ENCODE peak calls at places on chromosomes 1 and 21, in six cellular contexts. One of them, this sample, is unnamed.

GRCh38 chr1:54955359-54955758 is 25.1 kb upstream of the TMEM61 start:
- DNase-seq in AG08396: no peak
- DNase-seq in LoVo: peak; percentile 76
- DNase-seq in left ventricle myocardium inferior: no peak
- DNase-seq in MCF 10A: peak; percentile 80
- DNase-seq in nephron progenitor cell: no peak
- DNase-seq in this sample: no peak

GRCh38 chr1:208445710-208446702 is 201.8 kb upstream of the PLXNA2 start:
- DNase-seq in AG08396: no peak
- DNase-seq in left ventricle myocardium inferior: no peak
- DNase-seq in LoVo: peak; percentile 2
- DNase-seq in MCF 10A: peak; percentile 31
- DNase-seq in nephron progenitor cell: no peak
- DNase-seq in this sample: no peak

GRCh38 chr21:37055271-37055855 is 17.5 kb downstream of the PIGP start:
- DNase-seq in LoVo: no peak
- DNase-seq in left ventricle myocardium inferior: no peak
- DNase-seq in AG08396: no peak
- DNase-seq in MCF 10A: no peak
- DNase-seq in nephron progenitor cell: no peak
- DNase-seq in this sample: no peak

GRCh38 chr1:92754000-92754787 is 30.7 kb downstream of the EVI5 start:
- DNase-seq in MCF 10A: no peak
- DNase-seq in left ventricle myocardium inferior: no peak
- DNase-seq in nephron progenitor cell: no peak
- DNase-seq in AG08396: peak; percentile 43
- DNase-seq in LoVo: no peak
- DNase-seq in this sample: no peak

GRCh38 chr1:195745170-195746009 is 862.9 kb downstream of the KCNT2 start:
- DNase-seq in nephron progenitor cell: no peak
- DNase-seq in AG08396: no peak
- DNase-seq in LoVo: no peak
- DNase-seq in MCF 10A: peak; percentile 34
- DNase-seq in left ventricle myocardium inferior: no peak
- DNase-seq in this sample: no peak

GRCh38 chr1:41378222-41378621 is 17.0 kb downstream of the FOXO6 start:
- DNase-seq in AG08396: no peak
- DNase-seq in LoVo: no peak
- DNase-seq in left ventricle myocardium inferior: no peak
- DNase-seq in nephron progenitor cell: no peak
- DNase-seq in MCF 10A: no peak
- DNase-seq in this sample: no peak

GRCh38 chr1:40944326-40944725 is 35.2 kb upstream of the CTPS1 start:
- DNase-seq in LoVo: no peak
- DNase-seq in nephron progenitor cell: no peak
- DNase-seq in left ventricle myocardium inferior: no peak
- DNase-seq in MCF 10A: peak; percentile 86
- DNase-seq in AG08396: peak; percentile 80
- DNase-seq in this sample: no peak

GRCh38 chr1:41626616-41627375 is 142.3 kb upstream of the EDN2 start:
- DNase-seq in MCF 10A: peak; percentile 80
- DNase-seq in nephron progenitor cell: no peak
- DNase-seq in AG08396: no peak
- DNase-seq in left ventricle myocardium inferior: no peak
- DNase-seq in LoVo: peak; percentile 59
- DNase-seq in this sample: no peak

This sample was measured in GM13976.